ENCODE peak calls at places on chromosomes 5 and 9, in six cellular contexts. L is effector memory CD4-positive, alpha-beta T cell; Y is neural progenitor cell; F is GM23338; Q is A549; B is neuronal stem cell. D is an unnamed sample. For H3K4me1, the result is how much of the 10 kb centered on the place peaks cover.

GRCh38 chr5:34597034-34597433 is 59.1 kb upstream of the RAI14 start:
- DNase-seq in B (no peak), F (no peak), Q (no peak), L (no peak), Y (no peak), D (no peak)

GRCh38 chr5:170151105-170151831 is 45.6 kb downstream of the FOXI1 start:
- DNase-seq in F (peak), L (no peak), B (no peak), Y (no peak), Q (peak), D (peak)

GRCh38 chr5:14040542-14040941 is 96.1 kb upstream of the DNAH5 start:
- DNase-seq in L (no peak), Y (no peak), F (peak), Q (no peak), B (no peak), D (no peak)

GRCh38 chr5:177527595-177527994 is 10.8 kb upstream of the DDX41 start:
- DNase-seq in Q (no peak), Y (no peak), L (no peak), B (no peak), F (no peak), D (no peak)

GRCh38 chr5:167982-168660 is 23.2 kb upstream of the LRRC14B start:
- DNase-seq in Y (no peak), L (no peak), Q (no peak), B (no peak), F (no peak), D (peak)

GRCh38 chr5:58406394-58406793 is 53.5 kb downstream of the PLK2 start:
- DNase-seq in F (peak), Y (no peak), B (no peak), Q (no peak), L (no peak), D (no peak)

GRCh38 chr5:4802044-4802443 is 338.1 kb upstream of the ADAMTS16 start:
- DNase-seq in F (no peak), L (no peak), Y (no peak), B (no peak), Q (no peak), D (peak)

GRCh38 chr5:172722309-172722815 is 48.6 kb downstream of the DUSP1 start:
- DNase-seq in B (no peak), Q (no peak), L (peak), Y (no peak), F (no peak), D (no peak)

GRCh38 chr5:139795074-139796001 is at the start of gene PSD2:
- DNase-seq in L (no peak), Q (no peak), Y (peak), B (peak), F (peak), D (no peak)

GRCh38 chr5:165906879-165907278 is 2384.6 kb upstream of the WWC1 start:
- DNase-seq in F (no peak), Q (no peak), L (no peak), B (no peak), Y (no peak), D (no peak)

GRCh38 chr9:20292002-20292401 is 330.3 kb downstream of the MLLT3 start:
- DNase-seq in Q (peak), B (no peak), L (no peak), Y (no peak), F (peak), D (peak)

GRCh38 chr5:8879248-8879647 is 666.6 kb downstream of the SEMA5A start:
- DNase-seq in L (no peak), F (no peak), Q (no peak), Y (no peak), B (no peak), D (no peak)

GRCh38 chr9:76459691-76460635 is 981 bp downstream of the GCNT1 start:
- DNase-seq in L (no peak), Q (peak), B (peak), Y (peak), F (peak), D (peak)

GRCh38 chr9:107211331-107211730 is 71.7 kb upstream of the RAD23B start:
- DNase-seq in B (no peak), F (no peak), Y (no peak), Q (no peak), L (no peak), D (no peak)

GRCh38 chr5:27020965-27021364 is 17.4 kb downstream of the CDH9 start:
- DNase-seq in L (no peak), Y (no peak), F (no peak), B (no peak), Q (no peak), D (no peak)

GRCh38 chr9:133477992-133478850 is 678 bp downstream of the SLC2A6 start:
- DNase-seq in Y (peak), L (no peak), Q (no peak), B (peak), F (peak), D (peak)

GRCh38 chr9:91611582-91611981 is 187.9 kb upstream of the NFIL3 start:
- DNase-seq in F (no peak), Q (no peak), L (no peak), Y (no peak), B (no peak), D (no peak)

GRCh38 chr5:122120957-122121356 is 8.4 kb upstream of the ZNF474 start:
- DNase-seq in L (no peak), Q (no peak), Y (no peak), B (no peak), F (no peak), D (no peak)

GRCh38 chr5:132464155-132464939 is 26.2 kb downstream of the IRF1 start:
- DNase-seq in Q (no peak), L (no peak), Y (peak), B (no peak), F (peak), D (no peak)

GRCh38 chr5:140234590-140234989 is 59.6 kb downstream of the CYSTM1 start:
- DNase-seq in L (no peak), B (no peak), Q (no peak), Y (no peak), F (no peak), D (no peak)

GRCh38 chr5:82164957-82165698 is 113.0 kb downstream of the RPS23 start:
- DNase-seq in Y (peak), B (no peak), Q (peak), F (peak), L (no peak), D (no peak)

GRCh38 chr9:114206221-114206760 is 51.0 kb downstream of the COL27A1 start:
- DNase-seq in Q (no peak), Y (no peak), F (no peak), B (no peak), L (no peak), D (no peak)
- H3K4me1 ChIP-seq in Q (under half), Y (under half), F (under half), B (under half), L (under half), D (under half)

GRCh38 chr5:142421625-142422397 is 97.0 kb upstream of the SPRY4 start:
- DNase-seq in L (no peak), Q (no peak), Y (no peak), B (no peak), F (no peak), D (no peak)
- H3K4me1 ChIP-seq in L (half or more), Q (under half), Y (under half), B (under half), F (under half), D (under half)

DNA sequence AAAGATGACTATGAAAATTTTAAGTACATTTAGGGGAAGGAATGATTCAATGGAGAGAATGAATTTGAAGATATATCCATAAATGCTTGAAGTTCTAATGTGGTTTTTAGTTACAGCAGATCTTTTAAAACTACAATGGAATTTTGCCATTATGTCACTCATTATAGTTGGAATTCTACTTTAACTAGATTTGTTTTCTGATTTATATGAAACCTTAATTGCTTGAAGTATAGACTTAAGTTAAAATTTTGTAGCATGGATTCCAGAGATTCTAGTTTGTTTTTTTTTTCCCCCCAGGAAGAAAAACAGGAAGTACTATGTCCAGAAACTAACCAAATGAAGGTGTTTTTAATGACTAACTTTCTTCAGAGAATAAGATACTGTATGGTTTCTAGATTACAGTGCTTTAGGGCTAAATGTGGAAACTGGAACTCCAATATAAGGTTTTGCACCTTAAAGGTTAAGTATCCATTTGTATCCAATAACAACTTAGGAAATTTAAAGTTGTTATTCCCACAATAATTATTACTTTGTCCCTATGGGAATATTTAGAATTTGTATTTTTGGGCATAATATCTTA is 70.3 kb downstream of the ZSWIM6 start:
- DNase-seq in B (no peak), L (no peak), F (no peak), Y (no peak), Q (no peak), D (no peak)
- H3K4me1 ChIP-seq in B (under half), L (under half), F (under half), Y (under half), Q (half or more), D (under half)

DNA sequence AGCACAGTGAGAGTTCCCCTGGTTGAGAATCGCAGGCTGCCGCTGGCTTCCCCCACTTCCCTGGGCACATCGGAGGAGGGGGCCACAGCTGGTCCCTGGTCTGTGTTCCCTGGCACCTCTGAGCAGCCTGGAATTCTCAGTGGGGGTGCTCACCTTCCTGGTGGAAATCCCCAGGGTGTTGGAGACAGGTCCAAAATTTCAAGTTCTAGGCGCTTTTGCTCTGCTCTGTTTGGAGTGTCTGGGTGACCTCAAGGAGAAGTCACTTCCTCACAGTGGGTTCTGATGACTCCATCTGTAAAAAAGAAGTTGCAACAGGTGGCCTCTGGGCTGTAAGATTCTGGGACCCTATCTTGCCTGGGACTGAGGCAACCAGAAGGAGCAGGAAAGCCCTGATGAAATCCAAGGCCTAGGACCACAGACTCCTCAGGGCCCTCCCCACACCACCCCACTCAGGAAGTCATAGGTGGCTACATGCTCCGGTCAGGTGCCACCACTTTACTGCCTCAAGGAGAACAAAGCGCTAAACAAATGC is at the start of gene TRAF1:
- DNase-seq in Q (no peak), B (no peak), L (no peak), Y (no peak), F (no peak), D (no peak)
- H3K4me1 ChIP-seq in Q (under half), B (under half), L (half or more), Y (under half), F (under half), D (under half)

DNA sequence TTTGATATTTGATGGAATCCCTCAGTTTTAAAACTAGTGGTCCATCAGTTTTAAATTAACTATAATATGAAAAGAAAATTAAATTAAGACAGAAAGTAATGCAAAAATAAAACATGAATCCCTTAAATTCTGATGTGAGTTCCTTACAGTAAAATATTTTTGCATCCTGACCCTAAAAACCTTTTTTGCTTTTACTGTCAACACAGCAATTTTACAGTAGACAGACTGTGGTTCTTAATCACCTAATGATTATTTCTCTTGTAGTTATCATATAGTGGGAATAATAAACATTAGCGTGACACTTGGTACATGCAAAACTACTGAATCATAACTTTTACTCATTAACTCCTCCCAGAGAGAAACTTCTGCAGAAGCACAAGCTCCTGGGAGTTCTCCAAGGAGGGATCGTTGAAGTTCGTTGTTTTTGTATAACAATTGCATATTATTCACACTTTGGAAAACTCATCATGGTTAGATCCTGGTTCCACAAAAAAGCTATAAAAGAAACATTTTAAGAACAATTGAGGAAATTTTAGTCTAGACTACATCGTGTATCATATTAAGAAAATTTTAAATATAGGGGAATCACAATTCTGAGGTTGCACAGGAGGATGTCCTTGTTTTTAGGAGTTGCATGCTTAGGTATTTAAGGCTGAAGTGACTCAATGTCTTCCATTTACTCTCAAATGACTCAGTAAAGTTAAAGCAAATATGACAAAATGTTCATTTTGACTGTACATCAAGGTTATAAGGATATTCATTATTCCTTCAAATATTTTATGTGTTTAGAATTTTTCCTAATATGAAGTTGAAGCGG is 88.2 kb upstream of the NIPAL4 start:
- DNase-seq in F (no peak), B (no peak), Q (no peak), L (no peak), Y (no peak), D (peak)
- H3K4me1 ChIP-seq in F (under half), B (under half), Q (under half), L (under half), Y (under half), D (under half)

GRCh38 chr9:127848756-127849504 is 5.5 kb downstream of the ENG start:
- DNase-seq in F (no peak), Q (no peak), L (no peak), Y (no peak), B (no peak), D (no peak)
- H3K4me1 ChIP-seq in F (under half), Q (under half), L (under half), Y (under half), B (under half), D (under half)

GRCh38 chr5:124737651-124738050 is 8.8 kb downstream of the ZNF608 start:
- DNase-seq in Q (no peak), Y (no peak), L (no peak), F (peak), B (no peak), D (no peak)

GRCh38 chr5:124740991-124741583 is 5.4 kb downstream of the ZNF608 start:
- DNase-seq in F (no peak), B (no peak), Q (no peak), Y (no peak), L (no peak), D (no peak)

GRCh38 chr5:124736814-124737186 is 9.6 kb downstream of the ZNF608 start:
- DNase-seq in Q (no peak), Y (no peak), L (no peak), F (no peak), B (no peak), D (no peak)

GRCh38 chr5:124740055-124740454 is 6.4 kb downstream of the ZNF608 start:
- DNase-seq in Q (no peak), L (no peak), F (no peak), Y (peak), B (peak), D (no peak)

GRCh38 chr5:124738751-124739559 is 7.5 kb downstream of the ZNF608 start:
- DNase-seq in Y (peak), F (peak), L (no peak), Q (no peak), B (peak), D (no peak)
- H3K4me1 ChIP-seq in Y (half or more), F (half or more), L (under half), Q (under half), B (under half), D (half or more)

D was measured in SJSA1.